ENCODE peak calls at places on chromosomes 6 and 20, in ten cellular contexts. T, F, S, E, G, U, P, N, O and C are unnamed samples.

GRCh38 chr20:46811328-46812084 is 83.1 kb upstream of the EYA2 start:
- DNase-seq in T (no peak), F (no peak), S (no peak), E (no peak), G (no peak), U (no peak), P (no peak), N (peak), O (no peak), C (peak)

GRCh38 chr6:23483896-23484295 is 642.1 kb upstream of the NRSN1 start:
- DNase-seq in T (no peak), F (no peak), S (no peak), E (no peak), G (no peak), U (no peak), P (no peak), N (no peak), O (peak), C (no peak)

GRCh38 chr6:123841067-123841896 is 37.6 kb downstream of the NKAIN2 start:
- DNase-seq in T (peak), F (no peak), S (no peak), E (no peak), G (no peak), U (no peak), P (no peak), N (no peak), O (no peak), C (no peak)

GRCh38 chr6:1872649-1873131 is 263.0 kb downstream of the FOXC1 start:
- DNase-seq in T (no peak), F (peak), S (peak), E (no peak), G (peak), U (no peak), P (no peak), N (peak), O (no peak), C (peak)

GRCh38 chr6:33632603-33633039 is 11.5 kb downstream of the ITPR3 start:
- DNase-seq in T (peak), F (peak), S (no peak), E (peak), G (peak), U (no peak), P (peak), N (peak), O (no peak), C (peak)

GRCh38 chr20:4227085-4227821 is 211.9 kb upstream of the RNF24 start:
- DNase-seq in T (no peak), F (no peak), S (peak), E (no peak), G (peak), U (no peak), P (peak), N (peak), O (peak), C (no peak)

GRCh38 chr6:10268111-10268510 is 146.8 kb downstream of the TFAP2A start:
- DNase-seq in T (no peak), F (no peak), S (no peak), E (no peak), G (no peak), U (no peak), P (no peak), N (peak), O (no peak), C (no peak)

GRCh38 chr6:32118782-32119628 is 9.0 kb downstream of the ATF6B start:
- DNase-seq in T (peak), F (peak), S (peak), E (peak), G (peak), U (peak), P (peak), N (peak), O (peak), C (peak)

GRCh38 chr20:10653593-10654288 is 20.1 kb downstream of the JAG1 start:
- DNase-seq in T (peak), F (peak), S (peak), E (no peak), G (no peak), U (no peak), P (peak), N (no peak), O (no peak), C (no peak)

GRCh38 chr6:122122202-122122601 is 277.2 kb upstream of the HSF2 start:
- DNase-seq in T (no peak), F (no peak), S (no peak), E (no peak), G (no peak), U (no peak), P (no peak), N (no peak), O (no peak), C (no peak)
- TF ChIP-seq CTCF in T (no peak), F (no peak), S (no peak), E (no peak), G (no peak), U (no peak), P (no peak), N (no peak), O (no peak), C (no peak)

GRCh38 chr6:47073125-47074110 is 31.3 kb upstream of the ADGRF1 start:
- DNase-seq in T (no peak), F (no peak), S (no peak), E (no peak), G (peak), U (no peak), P (no peak), N (no peak), O (no peak), C (no peak)
- TF ChIP-seq CTCF in T (peak), F (no peak), S (no peak), E (no peak), G (peak), U (no peak), P (peak), N (peak), O (peak), C (peak)

DNA sequence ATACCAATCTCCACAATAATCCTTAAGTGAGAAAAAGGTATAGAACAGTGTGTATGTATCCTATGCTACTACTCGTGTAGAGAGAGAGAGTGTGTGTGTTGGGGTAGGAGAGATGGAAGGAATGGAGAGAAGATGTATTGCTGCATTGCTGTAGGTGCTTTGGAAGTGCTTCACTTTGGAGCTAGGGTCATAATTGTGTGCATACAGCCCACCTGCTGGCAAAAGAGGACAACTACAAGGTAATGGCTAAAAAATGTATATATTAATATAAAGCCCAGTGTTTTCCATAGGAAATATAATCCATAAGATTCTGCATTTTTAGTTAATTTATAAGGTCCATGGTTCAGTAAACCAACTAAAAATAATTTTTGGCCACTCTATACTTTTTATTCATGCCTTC is 36.1 kb downstream of the SERAC1 start:
- DNase-seq in T (peak), F (no peak), S (no peak), E (no peak), G (peak), U (no peak), P (peak), N (no peak), O (no peak), C (no peak)
- TF ChIP-seq CTCF in T (peak), F (peak), S (peak), E (no peak), G (peak), U (no peak), P (peak), N (no peak), O (peak), C (peak)

DNA sequence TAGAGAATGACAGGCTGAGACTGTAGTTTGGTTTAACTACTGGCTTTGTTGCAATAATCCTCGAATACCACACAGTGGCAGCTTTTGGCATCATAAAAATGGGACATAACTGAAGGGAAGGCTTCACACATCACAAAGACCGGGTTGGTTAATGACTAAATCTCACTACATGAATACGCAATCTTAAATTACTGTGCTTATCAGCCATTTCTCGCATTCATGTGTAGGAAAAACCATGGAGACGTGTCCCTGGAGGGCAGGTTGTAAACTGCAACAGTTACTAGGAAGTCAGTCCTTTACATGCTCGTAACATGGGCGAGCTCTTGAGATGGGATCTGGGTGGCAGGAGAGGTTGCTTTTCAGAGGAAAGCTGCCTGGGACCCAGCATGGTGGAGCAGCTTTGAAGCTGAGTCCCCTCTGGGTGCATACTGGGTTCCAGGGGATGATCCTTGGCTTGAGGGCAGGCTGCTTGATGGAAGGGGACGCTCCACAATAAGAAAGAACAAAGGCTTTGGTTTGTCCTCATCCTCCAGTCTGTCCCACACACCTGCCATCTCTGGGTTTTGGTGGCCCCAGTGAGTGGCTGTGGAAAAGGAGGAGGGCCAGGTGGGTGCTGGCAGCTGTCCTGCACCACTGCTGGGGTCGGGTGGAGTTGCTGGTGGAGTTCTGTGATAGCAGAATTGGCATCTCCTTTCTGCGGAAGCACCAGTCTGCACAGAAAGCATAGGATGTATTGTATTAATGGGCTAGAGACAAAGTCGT is 2.1 kb downstream of the RPS21 start:
- DNase-seq in T (no peak), F (no peak), S (no peak), E (no peak), G (no peak), U (no peak), P (no peak), N (no peak), O (no peak), C (no peak)
- TF ChIP-seq CTCF in T (peak), F (no peak), S (no peak), E (no peak), G (no peak), U (no peak), P (no peak), N (no peak), O (peak), C (no peak)